ENCODE peak calls at places on chromosome 9, in four cellular contexts. C is AG08395; Y is activated CD4-positive, alpha-beta T cell treated with anti-CD3 and anti-CD28 coated beads, Interleukin-2, amount 10 ng/mL, durations not matched to agents 24 days and 14 days; L is COR-L47. N is an unnamed sample.

GRCh38 chr9:130847306-130848217 is 12.5 kb downstream of the ABL1 start:
- DNase-seq in L (no peak), C (peak), Y (no peak), N (peak)

GRCh38 chr9:70053864-70054263 is 10.2 kb downstream of the MAMDC2 start:
- DNase-seq in L (no peak), C (no peak), Y (no peak), N (peak)

GRCh38 chr9:78278177-78278777 is 18.6 kb upstream of the PSAT1 start:
- DNase-seq in C (peak), Y (no peak), L (no peak), N (no peak)

GRCh38 chr9:85425153-85425611 is 316.6 kb downstream of the AGTPBP1 start:
- DNase-seq in L (peak), Y (peak), C (peak), N (no peak)

GRCh38 chr9:83062653-83063527 is at the start of gene RASEF:
- DNase-seq in C (peak), L (peak), Y (no peak), N (no peak)

GRCh38 chr9:137294684-137295312 is 7.3 kb downstream of the NRARP start:
- DNase-seq in L (no peak), C (peak), Y (no peak), N (no peak)

GRCh38 chr9:131018621-131019020 is 9.6 kb downstream of the LAMC3 start:
- DNase-seq in Y (no peak), C (no peak), L (no peak), N (no peak)

GRCh38 chr9:38029923-38030638 is 38.9 kb downstream of the SHB start:
- DNase-seq in C (no peak), L (no peak), Y (no peak), N (no peak)

GRCh38 chr9:78863531-78863930 is 566.6 kb downstream of the PSAT1 start:
- DNase-seq in L (no peak), C (no peak), Y (no peak), N (no peak)

GRCh38 chr9:103757062-103757461 is 337.0 kb upstream of the SMC2 start:
- DNase-seq in C (no peak), Y (no peak), L (no peak), N (no peak)

GRCh38 chr9:70813141-70813540 is 308.3 kb downstream of the TRPM3 start:
- DNase-seq in L (no peak), C (no peak), Y (no peak), N (no peak)

GRCh38 chr9:33225319-33226152 is 14.4 kb upstream of the SPINK4 start:
- DNase-seq in L (peak), C (peak), Y (peak), N (peak)

GRCh38 chr9:112863214-112863613 is 27.5 kb downstream of the SLC46A2 start:
- DNase-seq in Y (no peak), C (no peak), L (no peak), N (peak)

GRCh38 chr9:87725900-87726709 is at the start of gene CTSL:
- DNase-seq in Y (peak), L (no peak), C (peak), N (peak)

GRCh38 chr9:111961011-111961410 is 64.4 kb downstream of the UGCG start:
- DNase-seq in C (no peak), L (peak), Y (no peak), N (no peak)

GRCh38 chr9:123825337-123825736 is 104.6 kb downstream of the DENND1A start:
- DNase-seq in Y (no peak), C (no peak), L (no peak), N (no peak)

GRCh38 chr9:101027733-101028345 is 688 bp upstream of the PLPPR1 start:
- DNase-seq in C (no peak), L (no peak), Y (peak), N (no peak)

GRCh38 chr9:114591206-114591853 is 3.8 kb downstream of the ATP6V1G1 start:
- DNase-seq in L (no peak), C (no peak), Y (no peak), N (no peak)

GRCh38 chr9:95938724-95939123 is 63.2 kb downstream of the ERCC6L2 start:
- DNase-seq in L (no peak), Y (no peak), C (no peak), N (no peak)

GRCh38 chr9:98168952-98169488 is 23.4 kb downstream of the CORO2A start:
- DNase-seq in L (no peak), C (peak), Y (no peak), N (no peak)

GRCh38 chr9:121992571-121993212 is 100.4 kb downstream of the TTLL11 start:
- DNase-seq in C (peak), Y (peak), L (peak), N (no peak)

GRCh38 chr9:107707419-107707837 is 217.9 kb upstream of the KLF4 start:
- DNase-seq in C (peak), L (no peak), Y (no peak), N (no peak)

GRCh38 chr9:95176755-95177319 is 140.7 kb downstream of the FANCC start:
- DNase-seq in C (no peak), Y (no peak), L (no peak), N (no peak)

GRCh38 chr9:106634641-106635040 is 228.3 kb upstream of the ZNF462 start:
- DNase-seq in Y (no peak), C (no peak), L (no peak), N (no peak)

GRCh38 chr9:9874270-9874669 is 738.5 kb downstream of the PTPRD start:
- DNase-seq in L (no peak), Y (no peak), C (no peak), N (no peak)

GRCh38 chr9:95809686-95810085 is 65.8 kb upstream of the ERCC6L2 start:
- DNase-seq in C (no peak), L (no peak), Y (no peak), N (no peak)

GRCh38 chr9:112046181-112046580 is 128.9 kb downstream of the SUSD1 start:
- DNase-seq in C (peak), Y (no peak), L (no peak), N (no peak)

GRCh38 chr9:132768932-132769894 is 98.9 kb downstream of the GTF3C4 start:
- DNase-seq in Y (peak), C (peak), L (peak), N (peak)

GRCh38 chr9:93378276-93378675 is 73.2 kb upstream of the FAM120A start:
- DNase-seq in L (no peak), C (no peak), Y (no peak), N (no peak)

GRCh38 chr9:130535818-130536521 is 43.4 kb upstream of the FUBP3 start:
- DNase-seq in C (peak), Y (no peak), L (peak), N (no peak)